ENCODE peak calls at places on chromosome 7, in five cellular contexts. L is endodermal cell, D is thoracic aorta, V is neural progenitor cell, J is ascending aorta. Q is an unnamed sample.
A peak's percentile ranks its signal among the peaks of the same experiment; 100 is the strongest.

GRCh38 chr7:99311702-99312101 is 14.0 kb upstream of the ARPC1A start:
- DNase-seq in V (no peak), L (no peak), D (no peak), J (no peak), Q (no peak)

GRCh38 chr7:153061913-153062528 is 302.5 kb downstream of the ACTR3B start:
- DNase-seq in J (no peak), V (peak; percentile 74), L (peak; percentile 87), D (no peak), Q (no peak)

GRCh38 chr7:128847721-128848211 is 14.9 kb upstream of the ATP6V1F start:
- DNase-seq in L (no peak), V (no peak), D (no peak), J (no peak), Q (no peak)

GRCh38 chr7:46129831-46130230 is 208.8 kb upstream of the IGFBP3 start:
- DNase-seq in D (no peak), V (no peak), L (no peak), J (no peak), Q (no peak)

GRCh38 chr7:139560678-139561077 is 37.2 kb downstream of the CLEC2L start:
- DNase-seq in V (no peak), J (peak; percentile 60), D (no peak), L (no peak), Q (no peak)

GRCh38 chr7:159086301-159086925 is 58.3 kb downstream of the VIPR2 start:
- DNase-seq in J (no peak), L (peak; percentile 29), V (no peak), D (no peak), Q (no peak)

GRCh38 chr7:134778941-134779740 is at the start of gene CALD1:
- DNase-seq in D (peak; percentile 71), L (peak; percentile 95), J (peak; percentile 97), V (peak; percentile 88), Q (peak; percentile 94)

GRCh38 chr7:33831389-33832118 is 73.8 kb upstream of the BMPER start:
- DNase-seq in V (no peak), J (no peak), L (no peak), D (no peak), Q (no peak)

GRCh38 chr7:112573302-112574039 is 92.7 kb downstream of the LSMEM1 start:
- DNase-seq in L (no peak), V (no peak), D (no peak), J (no peak), Q (no peak)

GRCh38 chr7:103524042-103524907 is 78.3 kb upstream of the SLC26A5 start:
- DNase-seq in D (no peak), L (no peak), J (no peak), V (peak; percentile 13), Q (no peak)

GRCh38 chr7:41470081-41470480 is 232.8 kb downstream of the INHBA start:
- DNase-seq in J (no peak), V (no peak), D (no peak), L (no peak), Q (no peak)

GRCh38 chr7:65477326-65477725 is 103.7 kb downstream of the ZNF92 start:
- DNase-seq in V (peak; percentile 72), J (no peak), L (peak; percentile 90), D (no peak), Q (no peak)

GRCh38 chr7:37726022-37726421 is 42.5 kb downstream of the GPR141 start:
- DNase-seq in V (no peak), J (no peak), D (no peak), L (no peak), Q (no peak)

GRCh38 chr7:148927141-148927540 is 43.0 kb upstream of the EZH2 start:
- DNase-seq in J (no peak), L (no peak), D (no peak), V (no peak), Q (no peak)

GRCh38 chr7:436367-437128 is 83.1 kb downstream of the PDGFA start:
- DNase-seq in L (no peak), D (no peak), J (no peak), V (no peak), Q (no peak)

GRCh38 chr7:37151741-37152413 is 296.8 kb downstream of the ELMO1 start:
- DNase-seq in D (no peak), V (no peak), L (no peak), J (no peak), Q (no peak)

GRCh38 chr7:40850017-40850416 is 715.2 kb downstream of the SUGCT start:
- DNase-seq in J (no peak), L (no peak), D (no peak), V (no peak), Q (no peak)

GRCh38 chr7:48424731-48425130 is 253.5 kb downstream of the ABCA13 start:
- DNase-seq in D (no peak), V (peak; percentile 53), L (peak; percentile 64), J (no peak), Q (no peak)

GRCh38 chr7:2803755-2804154 is 40.4 kb downstream of the GNA12 start:
- DNase-seq in D (no peak), V (no peak), L (no peak), J (no peak), Q (no peak)

GRCh38 chr7:73844848-73845460 is 2.6 kb upstream of the METTL27 start:
- DNase-seq in D (no peak), L (no peak), J (no peak), V (no peak), Q (no peak)

GRCh38 chr7:135189961-135190360 is 19.5 kb upstream of the CYREN start:
- DNase-seq in V (no peak), D (no peak), L (no peak), J (peak; percentile 31), Q (no peak)

GRCh38 chr7:76023002-76023401 is 24.8 kb downstream of the STYXL1 start:
- DNase-seq in V (no peak), L (no peak), J (no peak), D (no peak), Q (no peak)

GRCh38 chr7:11168622-11169170 is 195.0 kb downstream of the PHF14 start:
- DNase-seq in D (no peak), L (no peak), J (no peak), V (no peak), Q (no peak)

GRCh38 chr7:101237206-101238067 is at the start of gene CLDN15:
- DNase-seq in V (no peak), D (no peak), J (peak; percentile 83), L (no peak), Q (no peak)

GRCh38 chr7:42502022-42502421 is 265.0 kb upstream of the GLI3 start:
- DNase-seq in L (no peak), V (no peak), D (no peak), J (no peak), Q (no peak)

GRCh38 chr7:36658603-36659516 is 65.4 kb downstream of the AOAH start:
- DNase-seq in L (peak; percentile 75), J (no peak), V (peak; percentile 93), D (no peak), Q (peak; percentile 60)

GRCh38 chr7:40829201-40829600 is 694.4 kb downstream of the SUGCT start:
- DNase-seq in J (no peak), D (no peak), V (no peak), L (no peak), Q (no peak)

GRCh38 chr7:115676080-115676479 is 354.5 kb downstream of the TFEC start:
- DNase-seq in D (no peak), J (no peak), L (no peak), V (peak; percentile 40), Q (no peak)

GRCh38 chr7:75795831-75796285 is 17.7 kb downstream of the CCL24 start:
- DNase-seq in J (peak; percentile 80), D (no peak), L (no peak), V (no peak), Q (no peak)

GRCh38 chr7:157674715-157675426 is 338.1 kb downstream of the DNAJB6 start:
- DNase-seq in J (peak; percentile 56), D (no peak), V (no peak), L (peak; percentile 17), Q (no peak)
- TF ChIP-seq CTCF in J (no peak), D (no peak), V (no peak), L (no peak), Q (no peak)

DNA sequence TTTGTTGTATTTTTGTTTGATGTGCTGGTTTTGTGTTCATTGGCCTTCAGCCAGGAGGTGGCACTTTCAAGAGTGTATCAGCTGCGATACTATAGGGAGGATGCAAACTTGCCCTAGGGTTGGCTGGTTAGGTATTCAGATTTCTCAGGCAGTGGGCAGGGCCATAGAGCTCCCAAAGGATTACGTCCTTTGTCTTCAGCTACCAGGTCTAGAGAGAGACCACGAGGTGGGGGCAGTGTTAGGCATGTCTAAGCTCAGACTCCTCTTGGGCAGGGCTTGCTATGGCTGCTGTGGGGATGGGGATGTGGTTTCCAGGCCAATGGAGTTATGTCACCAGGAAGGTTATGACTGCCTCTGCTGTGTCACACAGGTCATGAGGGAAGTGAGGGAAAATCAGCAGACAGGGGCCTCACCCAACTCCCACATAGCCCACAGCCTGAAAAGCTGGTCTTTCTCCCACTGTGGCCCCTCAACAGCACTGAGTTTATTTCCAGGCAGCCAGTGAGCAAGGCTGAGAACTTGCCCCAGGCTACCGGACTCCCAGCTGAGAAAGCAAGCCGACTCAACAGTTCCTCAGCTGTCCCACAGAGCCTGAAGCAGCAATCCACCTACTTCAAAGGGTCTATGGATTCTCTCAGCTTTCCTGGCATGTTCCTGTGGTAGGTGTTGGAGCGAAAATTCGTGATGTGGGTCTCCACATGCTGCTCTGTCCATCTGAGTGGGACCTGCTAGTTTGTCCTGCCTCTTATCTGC is 227.4 kb upstream of the COBL start:
- DNase-seq in L (no peak), V (no peak), D (no peak), J (no peak), Q (no peak)
- H3K4me3 ChIP-seq in L (no peak overlapping the region), V (no peak overlapping the region), D (no peak overlapping the region), J (no peak overlapping the region), Q (no peak overlapping the region)

GRCh38 chr7:102295346-102296178 is 8.9 kb downstream of the SH2B2 start:
- DNase-seq in V (no peak), J (no peak), L (no peak), D (no peak), Q (no peak)
- TF ChIP-seq CTCF in V (no peak), J (no peak), L (no peak), D (no peak), Q (no peak)

GRCh38 chr7:27191716-27192545 is 6.9 kb upstream of the HOXA11 start:
- DNase-seq in L (peak; percentile 82), D (no peak), V (no peak), J (peak; percentile 62), Q (no peak)
- H3K4me3 ChIP-seq in L (no peak overlapping the region), D (peak overlapping the region; percentile 53), V (no peak overlapping the region), J (peak overlapping the region; percentile 47), Q (no peak overlapping the region)

GRCh38 chr7:105309235-105310156 is 79.2 kb downstream of the SRPK2 start:
- DNase-seq in J (no peak), V (peak; percentile 14), L (peak; percentile 62), D (no peak), Q (no peak)
- TF ChIP-seq CTCF in J (no peak), V (no peak), L (peak; percentile 45), D (no peak), Q (no peak)

DNA sequence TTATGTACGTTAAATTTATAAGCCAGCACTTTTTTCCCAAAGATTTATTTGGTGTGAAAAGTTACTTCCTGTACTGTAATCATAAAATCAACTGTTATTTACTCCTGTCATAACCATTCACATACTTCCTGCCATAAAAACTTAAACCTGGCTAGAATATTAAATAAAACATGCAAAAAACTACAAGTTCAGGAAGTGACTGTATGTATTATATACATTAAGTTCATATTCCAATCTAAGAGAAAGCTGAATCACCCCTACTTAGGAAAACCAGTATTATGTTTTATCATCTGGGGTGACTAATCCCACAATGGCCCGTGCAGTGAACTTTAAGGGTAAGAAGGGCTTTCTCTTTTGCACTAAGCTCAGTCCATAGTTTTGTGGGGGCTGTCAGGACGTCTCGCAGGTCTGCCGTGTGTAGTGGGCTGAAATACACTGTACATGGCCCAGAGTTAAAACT is 183.7 kb upstream of the KLF14 start:
- DNase-seq in L (no peak), D (no peak), J (no peak), V (no peak), Q (no peak)
- H3K4me3 ChIP-seq in L (no peak overlapping the region), D (no peak overlapping the region), J (no peak overlapping the region), V (no peak overlapping the region), Q (no peak overlapping the region)

Q was measured in retinal pigment epithelial cell.